ENCODE peak calls at places on chromosomes 5 and 9, in five cellular contexts. One of them, this sample, is unnamed.

GRCh38 chr5:103391659-103392058 is 133.1 kb downstream of the MACIR start:
- DNase-seq in transverse colon: no peak
- DNase-seq in WERI-Rb-1: no peak
- DNase-seq in mammary epithelial cell: no peak
- DNase-seq in psoas muscle: no peak
- DNase-seq in this sample: no peak

GRCh38 chr5:58085800-58086199 is 374.1 kb downstream of the PLK2 start:
- DNase-seq in mammary epithelial cell: peak
- DNase-seq in transverse colon: no peak
- DNase-seq in psoas muscle: no peak
- DNase-seq in WERI-Rb-1: no peak
- DNase-seq in this sample: no peak

GRCh38 chr9:27331393-27331792 is 34.4 kb upstream of the EQTN start:
- DNase-seq in WERI-Rb-1: no peak
- DNase-seq in psoas muscle: no peak
- DNase-seq in transverse colon: no peak
- DNase-seq in mammary epithelial cell: no peak
- DNase-seq in this sample: no peak

GRCh38 chr9:124346347-124347163 is 68.7 kb downstream of the PSMB7 start:
- DNase-seq in psoas muscle: no peak
- DNase-seq in mammary epithelial cell: no peak
- DNase-seq in transverse colon: no peak
- DNase-seq in WERI-Rb-1: no peak
- DNase-seq in this sample: no peak

GRCh38 chr9:3875371-3876132 is 349.8 kb upstream of the RFX3 start:
- DNase-seq in psoas muscle: no peak
- DNase-seq in transverse colon: no peak
- DNase-seq in mammary epithelial cell: peak
- DNase-seq in WERI-Rb-1: no peak
- DNase-seq in this sample: peak

GRCh38 chr9:34253460-34253837 is 74.6 kb downstream of the UBAP1 start:
- DNase-seq in psoas muscle: no peak
- DNase-seq in WERI-Rb-1: no peak
- DNase-seq in transverse colon: no peak
- DNase-seq in mammary epithelial cell: peak
- DNase-seq in this sample: peak

GRCh38 chr5:140103154-140103553 is 10.8 kb upstream of the PURA start:
- DNase-seq in WERI-Rb-1: no peak
- DNase-seq in mammary epithelial cell: no peak
- DNase-seq in transverse colon: no peak
- DNase-seq in psoas muscle: no peak
- DNase-seq in this sample: no peak

GRCh38 chr9:110691002-110691549 is 22.5 kb downstream of the MUSK start:
- DNase-seq in mammary epithelial cell: no peak
- DNase-seq in psoas muscle: no peak
- DNase-seq in WERI-Rb-1: no peak
- DNase-seq in transverse colon: no peak
- DNase-seq in this sample: peak

GRCh38 chr9:123686131-123686848 is 243.6 kb downstream of the DENND1A start:
- DNase-seq in transverse colon: peak
- DNase-seq in psoas muscle: no peak
- DNase-seq in mammary epithelial cell: peak
- DNase-seq in WERI-Rb-1: no peak
- DNase-seq in this sample: peak

GRCh38 chr5:128674837-128675446 is 136.9 kb upstream of the FBN2 start:
- DNase-seq in mammary epithelial cell: peak
- DNase-seq in psoas muscle: peak
- DNase-seq in transverse colon: peak
- DNase-seq in WERI-Rb-1: peak
- DNase-seq in this sample: no peak

GRCh38 chr9:84519486-84519885 is 150.0 kb upstream of the NTRK2 start:
- DNase-seq in mammary epithelial cell: peak
- DNase-seq in WERI-Rb-1: no peak
- DNase-seq in transverse colon: no peak
- DNase-seq in psoas muscle: no peak
- DNase-seq in this sample: peak

GRCh38 chr5:116763987-116764866 is 189.6 kb upstream of the SEMA6A start:
- DNase-seq in WERI-Rb-1: no peak
- DNase-seq in mammary epithelial cell: peak
- DNase-seq in psoas muscle: no peak
- DNase-seq in transverse colon: no peak
- DNase-seq in this sample: peak

GRCh38 chr5:161630948-161631347 is 54.6 kb upstream of the GABRA6 start:
- DNase-seq in transverse colon: no peak
- DNase-seq in psoas muscle: no peak
- DNase-seq in WERI-Rb-1: no peak
- DNase-seq in mammary epithelial cell: no peak
- DNase-seq in this sample: no peak

GRCh38 chr5:60652206-60652605 is 47.8 kb downstream of the DEPDC1B start:
- DNase-seq in psoas muscle: no peak
- DNase-seq in WERI-Rb-1: no peak
- DNase-seq in transverse colon: no peak
- DNase-seq in mammary epithelial cell: peak
- DNase-seq in this sample: peak

GRCh38 chr5:107263387-107264003 is 407.2 kb downstream of the EFNA5 start:
- DNase-seq in WERI-Rb-1: no peak
- DNase-seq in psoas muscle: no peak
- DNase-seq in transverse colon: no peak
- DNase-seq in mammary epithelial cell: no peak
- DNase-seq in this sample: peak

GRCh38 chr5:107269256-107269655 is 401.5 kb downstream of the EFNA5 start:
- DNase-seq in psoas muscle: no peak
- DNase-seq in mammary epithelial cell: no peak
- DNase-seq in WERI-Rb-1: no peak
- DNase-seq in transverse colon: no peak
- DNase-seq in this sample: no peak

GRCh38 chr5:107268241-107268640 is 402.5 kb downstream of the EFNA5 start:
- DNase-seq in psoas muscle: no peak
- DNase-seq in mammary epithelial cell: no peak
- DNase-seq in WERI-Rb-1: no peak
- DNase-seq in transverse colon: no peak
- DNase-seq in this sample: no peak

GRCh38 chr5:107265268-107265667 is 405.5 kb downstream of the EFNA5 start:
- DNase-seq in transverse colon: no peak
- DNase-seq in mammary epithelial cell: no peak
- DNase-seq in psoas muscle: no peak
- DNase-seq in WERI-Rb-1: no peak
- DNase-seq in this sample: no peak

GRCh38 chr5:107266100-107266499 is 404.6 kb downstream of the EFNA5 start:
- DNase-seq in WERI-Rb-1: no peak
- DNase-seq in mammary epithelial cell: no peak
- DNase-seq in psoas muscle: no peak
- DNase-seq in transverse colon: no peak
- DNase-seq in this sample: no peak
- H3K27ac ChIP-seq in WERI-Rb-1: no peak
- H3K27ac ChIP-seq in mammary epithelial cell: no peak
- H3K27ac ChIP-seq in psoas muscle: no peak
- H3K27ac ChIP-seq in transverse colon: no peak
- H3K27ac ChIP-seq in this sample: no peak

GRCh38 chr5:55994502-55994997 is at the start of gene IL6ST:
- DNase-seq in mammary epithelial cell: peak
- DNase-seq in transverse colon: peak
- DNase-seq in psoas muscle: no peak
- DNase-seq in WERI-Rb-1: no peak
- DNase-seq in this sample: peak
- TF ChIP-seq CTCF in mammary epithelial cell: no peak
- TF ChIP-seq CTCF in transverse colon: no peak
- TF ChIP-seq CTCF in psoas muscle: peak
- TF ChIP-seq CTCF in WERI-Rb-1: peak
- TF ChIP-seq CTCF in this sample: no peak

DNA sequence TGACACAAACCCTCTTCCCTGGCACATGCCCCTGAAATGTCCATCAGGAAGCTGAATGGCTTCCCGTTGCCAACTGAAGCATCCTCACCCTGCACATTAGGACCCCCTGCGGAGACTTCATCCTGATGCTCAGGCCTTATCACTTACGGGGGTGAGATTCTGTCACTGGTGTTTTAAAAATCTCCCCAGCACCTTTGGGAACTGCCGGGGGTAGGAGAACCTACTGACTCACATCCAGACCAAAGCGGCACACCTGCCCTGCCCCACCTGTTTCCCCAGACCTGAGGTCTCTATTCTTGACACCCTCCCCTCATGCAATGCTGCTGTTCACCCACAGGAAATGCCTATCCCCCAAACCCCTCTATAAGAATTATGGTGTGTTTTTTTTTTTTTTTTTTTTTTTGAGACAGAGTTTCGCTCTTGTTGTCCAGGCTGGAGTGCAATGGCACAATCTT is 20.8 kb downstream of the TRAF1 start:
- DNase-seq in mammary epithelial cell: no peak
- DNase-seq in psoas muscle: no peak
- DNase-seq in WERI-Rb-1: no peak
- DNase-seq in transverse colon: no peak
- DNase-seq in this sample: no peak
- H3K27ac ChIP-seq in mammary epithelial cell: no peak
- H3K27ac ChIP-seq in psoas muscle: no peak
- H3K27ac ChIP-seq in WERI-Rb-1: no peak
- H3K27ac ChIP-seq in transverse colon: no peak
- H3K27ac ChIP-seq in this sample: no peak

GRCh38 chr5:141636413-141637265 is at the start of the genes HDAC3 and RELL2:
- DNase-seq in WERI-Rb-1: peak
- DNase-seq in mammary epithelial cell: peak
- DNase-seq in psoas muscle: peak
- DNase-seq in transverse colon: peak
- DNase-seq in this sample: peak

GRCh38 chr5:141638771-141639170 is 2.0 kb downstream of the RELL2 start:
- DNase-seq in psoas muscle: no peak
- DNase-seq in transverse colon: no peak
- DNase-seq in WERI-Rb-1: no peak
- DNase-seq in mammary epithelial cell: no peak
- DNase-seq in this sample: no peak

GRCh38 chr5:141637266-141637692 is 482 bp downstream of the RELL2 start:
- DNase-seq in WERI-Rb-1: peak
- DNase-seq in transverse colon: peak
- DNase-seq in psoas muscle: peak
- DNase-seq in mammary epithelial cell: no peak
- DNase-seq in this sample: no peak

GRCh38 chr5:141639357-141640050 is 2.7 kb downstream of the RELL2 start:
- DNase-seq in WERI-Rb-1: no peak
- DNase-seq in transverse colon: no peak
- DNase-seq in mammary epithelial cell: no peak
- DNase-seq in psoas muscle: no peak
- DNase-seq in this sample: no peak

GRCh38 chr5:141637693-141638419 is 1.1 kb downstream of the RELL2 start:
- DNase-seq in psoas muscle: peak
- DNase-seq in transverse colon: peak
- DNase-seq in WERI-Rb-1: peak
- DNase-seq in mammary epithelial cell: no peak
- DNase-seq in this sample: peak
- TF ChIP-seq CTCF in psoas muscle: no peak
- TF ChIP-seq CTCF in transverse colon: peak
- TF ChIP-seq CTCF in WERI-Rb-1: peak
- TF ChIP-seq CTCF in mammary epithelial cell: peak
- TF ChIP-seq CTCF in this sample: peak

GRCh38 chr5:147509710-147510651 is at the start of gene DPYSL3:
- DNase-seq in psoas muscle: peak
- DNase-seq in mammary epithelial cell: peak
- DNase-seq in WERI-Rb-1: peak
- DNase-seq in transverse colon: peak
- DNase-seq in this sample: peak
- H3K27ac ChIP-seq in psoas muscle: peak
- H3K27ac ChIP-seq in mammary epithelial cell: no peak
- H3K27ac ChIP-seq in WERI-Rb-1: peak
- H3K27ac ChIP-seq in transverse colon: peak
- H3K27ac ChIP-seq in this sample: peak

DNA sequence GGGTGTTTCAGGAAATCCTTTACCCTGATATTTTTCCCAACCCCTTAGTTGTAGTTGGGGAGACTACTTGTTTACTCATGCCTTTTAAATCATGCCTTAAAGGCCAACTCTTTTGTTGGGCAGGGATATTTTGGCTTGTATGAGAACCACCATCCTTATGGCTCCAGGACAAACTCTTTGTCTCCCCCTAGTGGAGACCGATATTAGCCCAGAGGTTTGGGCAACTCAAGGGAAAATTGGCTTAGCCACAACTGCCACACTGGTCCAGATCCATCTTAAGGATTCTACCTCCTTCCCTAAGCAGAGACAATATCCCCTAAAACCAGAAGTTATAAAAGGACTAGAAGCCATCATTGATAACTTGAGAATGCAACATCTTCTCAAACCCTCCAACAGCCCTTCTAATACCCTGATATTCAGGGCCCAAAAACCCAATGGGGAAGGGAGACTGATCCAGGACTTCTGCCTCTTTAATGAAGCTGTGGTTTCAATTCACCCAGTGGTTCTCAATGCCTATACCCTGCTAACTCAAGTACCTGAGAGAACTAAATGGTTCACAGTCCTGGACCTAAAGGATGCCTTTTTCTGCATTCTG is 100.9 kb upstream of the HCN1 start:
- DNase-seq in mammary epithelial cell: no peak
- DNase-seq in WERI-Rb-1: no peak
- DNase-seq in transverse colon: no peak
- DNase-seq in psoas muscle: no peak
- DNase-seq in this sample: no peak
- TF ChIP-seq CTCF in mammary epithelial cell: peak
- TF ChIP-seq CTCF in WERI-Rb-1: peak
- TF ChIP-seq CTCF in transverse colon: no peak
- TF ChIP-seq CTCF in psoas muscle: no peak
- TF ChIP-seq CTCF in this sample: peak

DNA sequence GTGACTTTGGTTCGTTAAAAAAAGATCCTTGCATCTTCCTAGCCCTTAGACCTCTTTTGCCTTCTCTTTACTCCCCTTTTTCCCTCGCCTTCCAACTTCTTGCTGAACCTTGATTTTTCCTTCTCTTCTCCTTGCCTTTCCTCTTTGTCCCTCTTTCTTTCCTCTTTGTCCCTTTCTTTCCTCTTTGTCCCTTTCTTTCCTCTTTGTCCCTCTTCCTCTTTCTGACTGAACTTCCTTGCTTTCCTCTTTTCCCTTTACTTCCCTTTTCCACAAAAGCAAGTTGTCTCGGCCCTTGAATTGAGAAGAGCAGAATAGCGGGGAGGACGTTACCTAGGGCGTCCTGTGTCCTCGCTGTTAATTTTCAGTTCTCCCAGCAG is 1.4 kb upstream of the MLLT3 start:
- DNase-seq in psoas muscle: no peak
- DNase-seq in WERI-Rb-1: no peak
- DNase-seq in transverse colon: no peak
- DNase-seq in mammary epithelial cell: no peak
- DNase-seq in this sample: peak
- H3K27ac ChIP-seq in psoas muscle: no peak
- H3K27ac ChIP-seq in WERI-Rb-1: no peak
- H3K27ac ChIP-seq in transverse colon: peak
- H3K27ac ChIP-seq in mammary epithelial cell: no peak
- H3K27ac ChIP-seq in this sample: peak

DNA sequence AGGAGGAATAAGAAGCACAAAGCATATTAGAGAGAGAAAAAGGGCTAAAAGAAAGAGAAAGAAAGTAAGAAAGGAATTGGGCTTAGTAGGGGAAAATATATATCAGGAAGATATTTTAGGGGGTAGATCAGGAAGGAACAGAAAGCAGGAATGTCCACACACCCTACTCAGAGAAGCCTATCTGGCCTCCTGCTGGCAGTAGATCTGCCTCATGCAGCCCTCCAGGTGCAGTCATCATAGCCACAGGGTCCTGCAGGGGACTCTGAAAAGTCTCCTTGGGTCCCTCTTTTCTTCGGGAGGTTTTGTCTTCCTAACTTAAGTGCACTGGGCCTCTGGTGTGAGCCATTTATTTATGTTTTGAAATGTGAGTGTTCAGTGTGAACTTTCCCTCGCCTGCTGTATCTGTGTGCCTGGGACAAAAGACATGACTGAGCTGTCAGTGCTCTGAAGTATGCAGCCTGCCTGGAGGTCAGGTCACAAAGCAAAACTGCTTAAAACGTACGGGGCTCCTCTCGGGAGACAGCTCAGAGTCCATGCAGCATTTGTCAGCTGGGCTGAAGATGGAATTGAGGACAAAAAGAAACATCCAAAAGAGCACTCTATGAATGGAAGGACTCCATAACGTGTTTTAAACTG is 151.5 kb upstream of the GDNF start:
- DNase-seq in transverse colon: no peak
- DNase-seq in WERI-Rb-1: no peak
- DNase-seq in psoas muscle: no peak
- DNase-seq in mammary epithelial cell: no peak
- DNase-seq in this sample: no peak
- TF ChIP-seq CTCF in transverse colon: no peak
- TF ChIP-seq CTCF in WERI-Rb-1: no peak
- TF ChIP-seq CTCF in psoas muscle: no peak
- TF ChIP-seq CTCF in mammary epithelial cell: no peak
- TF ChIP-seq CTCF in this sample: no peak

This sample was measured in foreskin keratinocyte.